ENCODE peak calls at places on chromosomes 6 and 20, in seven cellular contexts. V is mesendoderm, Y is mesenchymal stem cell, Z is neuronal stem cell, S is IMR-90, F is H1, T is trophoblast cell. J is an unnamed sample.

GRCh38 chr6:52263709-52264320 is 19.5 kb upstream of the IL17F start:
- DNase-seq in V (peak), Y (peak), Z (peak), S (peak), F (peak), T (peak), J (peak)

GRCh38 chr6:140774080-140774505 is 1358.6 kb upstream of the GJE1 start:
- DNase-seq in V (peak), Y (peak), Z (no peak), S (peak), F (no peak), T (no peak), J (no peak)

GRCh38 chr6:31651602-31652191 is 764 bp downstream of the BAG6 start:
- DNase-seq in V (peak), Y (no peak), Z (no peak), S (peak), F (peak), T (peak), J (peak)

GRCh38 chr6:52020961-52021570 is 66.3 kb downstream of the PKHD1 start:
- DNase-seq in V (peak), Y (peak), Z (peak), S (peak), F (no peak), T (no peak), J (no peak)

GRCh38 chr20:21398505-21399057 is 1.3 kb upstream of the NKX2-4 start:
- DNase-seq in V (no peak), Y (no peak), Z (no peak), S (no peak), F (no peak), T (no peak), J (no peak)

GRCh38 chr6:15987569-15987968 is 141.3 kb upstream of the MYLIP start:
- DNase-seq in V (peak), Y (peak), Z (no peak), S (peak), F (no peak), T (no peak), J (peak)

GRCh38 chr20:41138527-41139226 is 1.3 kb downstream of the PLCG1 start:
- DNase-seq in V (peak), Y (peak), Z (peak), S (peak), F (no peak), T (no peak), J (no peak)

GRCh38 chr6:125066964-125067363 is 86.6 kb upstream of the TPD52L1 start:
- DNase-seq in V (peak), Y (peak), Z (no peak), S (peak), F (no peak), T (no peak), J (no peak)

GRCh38 chr20:48478806-48479550 is 348.8 kb downstream of the PREX1 start:
- DNase-seq in V (no peak), Y (no peak), Z (no peak), S (no peak), F (no peak), T (no peak), J (no peak)

GRCh38 chr6:170545405-170545804 is 7.7 kb downstream of the PSMB1 start:
- DNase-seq in V (no peak), Y (peak), Z (no peak), S (peak), F (no peak), T (no peak), J (no peak)

GRCh38 chr6:28266962-28267694 is at the start of gene ZSCAN26:
- DNase-seq in V (peak), Y (peak), Z (peak), S (peak), F (peak), T (peak), J (peak)

GRCh38 chr6:36890264-36890663 is 4.5 kb downstream of the C6orf89 start:
- DNase-seq in V (no peak), Y (no peak), Z (no peak), S (no peak), F (no peak), T (no peak), J (no peak)

GRCh38 chr6:37371158-37372083 is 17.6 kb downstream of the RNF8 start:
- DNase-seq in V (no peak), Y (no peak), Z (no peak), S (no peak), F (no peak), T (no peak), J (no peak)

GRCh38 chr20:23132930-23133559 is 46.9 kb upstream of the CD93 start:
- DNase-seq in V (peak), Y (no peak), Z (no peak), S (no peak), F (no peak), T (no peak), J (no peak)

GRCh38 chr6:162173448-162173847 is 554.1 kb downstream of the PRKN start:
- DNase-seq in V (no peak), Y (no peak), Z (no peak), S (no peak), F (no peak), T (no peak), J (no peak)

GRCh38 chr6:10800810-10801209 is 37.5 kb downstream of the MAK start:
- DNase-seq in V (peak), Y (peak), Z (no peak), S (peak), F (no peak), T (no peak), J (no peak)

GRCh38 chr6:19333936-19334335 is 503.2 kb upstream of the ID4 start:
- DNase-seq in V (no peak), Y (no peak), Z (no peak), S (no peak), F (no peak), T (no peak), J (no peak)

GRCh38 chr20:62728781-62729300 is 20.2 kb downstream of the NTSR1 start:
- DNase-seq in V (no peak), Y (no peak), Z (no peak), S (no peak), F (no peak), T (no peak), J (no peak)

GRCh38 chr6:52407467-52407866 is 12.7 kb upstream of the EFHC1 start:
- DNase-seq in V (peak), Y (peak), Z (peak), S (peak), F (no peak), T (no peak), J (no peak)

GRCh38 chr6:25056130-25056529 is 120.4 kb upstream of the RIPOR2 start:
- DNase-seq in V (peak), Y (no peak), Z (no peak), S (no peak), F (no peak), T (no peak), J (no peak)

GRCh38 chr20:13121840-13122515 is 99.1 kb upstream of the ISM1 start:
- DNase-seq in V (no peak), Y (no peak), Z (no peak), S (no peak), F (no peak), T (no peak), J (no peak)

GRCh38 chr6:117075218-117075617 is 190.1 kb upstream of the VGLL2 start:
- DNase-seq in V (no peak), Y (no peak), Z (no peak), S (no peak), F (no peak), T (no peak), J (no peak)

GRCh38 chr6:158672726-158673125 is 22.9 kb downstream of the SYTL3 start:
- DNase-seq in V (no peak), Y (no peak), Z (no peak), S (no peak), F (no peak), T (no peak), J (no peak)

GRCh38 chr6:81387163-81387562 is 365.3 kb downstream of the TENT5A start:
- DNase-seq in V (no peak), Y (no peak), Z (no peak), S (no peak), F (no peak), T (no peak), J (no peak)

DNA sequence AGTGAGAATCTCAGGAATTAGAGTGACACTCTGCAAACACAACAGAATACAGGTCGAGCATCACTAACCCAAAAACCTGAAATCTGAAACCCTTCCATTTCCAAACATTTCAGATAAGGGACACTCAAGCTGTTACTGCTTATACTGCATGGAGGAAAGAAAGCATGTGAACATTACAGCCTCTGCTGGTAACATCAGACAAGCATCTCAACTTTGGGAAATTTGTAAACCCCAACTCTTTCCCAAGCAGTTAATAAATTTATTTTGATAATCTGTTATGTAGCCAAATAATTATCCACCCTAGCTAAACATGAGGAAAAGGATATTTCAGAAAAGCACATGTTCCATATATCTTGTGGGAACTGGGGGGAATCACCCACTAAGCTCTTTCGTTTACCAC is 121.0 kb downstream of the MAP7 start:
- DNase-seq in V (no peak), Y (no peak), Z (no peak), S (no peak), F (no peak), T (no peak), J (no peak)
- H3K4ac ChIP-seq in V (no peak), Y (no peak), Z (no peak), S (no peak), F (no peak), T (no peak), J (no peak)

GRCh38 chr6:148996815-148997214 is 250.0 kb downstream of the UST start:
- DNase-seq in V (no peak), Y (no peak), Z (no peak), S (no peak), F (no peak), T (no peak), J (no peak)

GRCh38 chr6:148999501-148999900 is 252.7 kb downstream of the UST start:
- DNase-seq in V (no peak), Y (peak), Z (no peak), S (peak), F (no peak), T (no peak), J (no peak)

GRCh38 chr6:148999921-149000589 is 253.2 kb downstream of the UST start:
- DNase-seq in V (no peak), Y (peak), Z (no peak), S (peak), F (no peak), T (no peak), J (no peak)

GRCh38 chr6:148998704-148999103 is 251.9 kb downstream of the UST start:
- DNase-seq in V (no peak), Y (peak), Z (no peak), S (no peak), F (no peak), T (no peak), J (no peak)

GRCh38 chr6:148997863-148998262 is 251.0 kb downstream of the UST start:
- DNase-seq in V (no peak), Y (peak), Z (no peak), S (peak), F (no peak), T (no peak), J (no peak)
- H3K4ac ChIP-seq in V (no peak), Y (no peak), Z (no peak), S (no peak), F (no peak), T (no peak), J (no peak)

DNA sequence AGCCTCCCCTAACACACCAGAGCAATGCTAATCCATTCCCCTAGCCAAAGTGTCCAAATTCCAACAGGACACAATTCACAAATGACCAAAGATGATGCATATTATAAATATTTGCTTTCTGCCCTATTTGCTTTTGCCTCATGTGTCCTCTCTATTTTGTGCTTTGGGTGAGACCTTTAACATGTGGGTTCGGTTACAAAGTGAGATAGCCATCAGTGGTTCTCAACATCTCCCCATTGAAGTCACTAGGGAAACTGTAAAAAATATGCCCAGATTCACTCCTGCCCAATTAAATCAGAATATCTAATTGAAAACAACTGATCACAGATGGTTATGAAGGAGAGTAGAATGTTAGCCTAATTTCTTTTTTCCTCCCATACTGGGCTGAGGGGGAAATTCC is 159.2 kb downstream of the MTFR2 start:
- DNase-seq in V (no peak), Y (no peak), Z (no peak), S (no peak), F (no peak), T (no peak), J (no peak)
- H3K4ac ChIP-seq in V (no peak), Y (no peak), Z (no peak), S (no peak), F (no peak), T (no peak), J (no peak)

GRCh38 chr6:39204646-39205244 is 24.5 kb downstream of the KCNK5 start:
- DNase-seq in V (peak), Y (no peak), Z (peak), S (no peak), F (no peak), T (peak), J (peak)
- H3K4ac ChIP-seq in V (no peak), Y (no peak), Z (no peak), S (no peak), F (peak), T (no peak), J (no peak)

GRCh38 chr6:130046711-130047439 is 28.5 kb downstream of the L3MBTL3 start:
- DNase-seq in V (no peak), Y (no peak), Z (no peak), S (peak), F (no peak), T (no peak), J (no peak)
- H3K4ac ChIP-seq in V (no peak), Y (no peak), Z (no peak), S (no peak), F (no peak), T (no peak), J (no peak)

J was measured in H9.